ENCODE peak calls at places on chromosomes 11 and 22, in seven cellular contexts. S is iPS DF 6.9; N is adrenal gland; Y is cardiac muscle cell; C is CD8-positive, alpha-beta memory T cell; Z is psoas muscle; P is heart left ventricle. B is an unnamed sample. For H3K4me1, the result is how much of the 10 kb centered on the place peaks cover.

GRCh38 chr11:75664366-75664765 is 4.5 kb downstream of the MAP6 start:
- DNase-seq in N (no peak), C (no peak), Y (no peak), P (no peak), S (no peak), Z (no peak), B (peak)

GRCh38 chr11:12201016-12201985 is 90.9 kb downstream of the MICAL2 start:
- DNase-seq in Z (no peak), S (no peak), C (no peak), N (peak), Y (peak), P (no peak), B (no peak)

GRCh38 chr11:14980854-14981253 is 8.7 kb upstream of the CALCA start:
- DNase-seq in Z (no peak), N (no peak), P (no peak), S (no peak), Y (no peak), C (no peak), B (no peak)

GRCh38 chr11:94132823-94133408 is 4.3 kb downstream of the PANX1 start:
- DNase-seq in C (no peak), S (no peak), N (no peak), Y (no peak), P (no peak), Z (no peak), B (no peak)

GRCh38 chr11:86292912-86293606 is 9.0 kb upstream of the HIKESHI start:
- DNase-seq in C (no peak), Z (no peak), N (peak), S (no peak), Y (no peak), P (no peak), B (no peak)

GRCh38 chr11:105670811-105671210 is 60.9 kb downstream of the GRIA4 start:
- DNase-seq in P (no peak), C (no peak), N (no peak), Y (no peak), S (no peak), Z (no peak), B (no peak)

GRCh38 chr22:46613606-46613997 is 6.6 kb upstream of the GRAMD4 start:
- DNase-seq in N (no peak), S (no peak), C (no peak), Y (no peak), Z (no peak), P (peak), B (no peak)

GRCh38 chr22:19880786-19881569 is 26.3 kb upstream of the GNB1L start:
- DNase-seq in N (peak), P (peak), Y (peak), S (peak), C (no peak), Z (peak), B (peak)

GRCh38 chr11:58318532-58318931 is 40.3 kb downstream of the OR5B17 start:
- DNase-seq in S (no peak), Y (no peak), Z (no peak), N (no peak), C (no peak), P (no peak), B (no peak)

GRCh38 chr22:11629661-11630385 is 3898.2 kb upstream of the OR11H1 start:
- DNase-seq in P (no peak), S (no peak), N (no peak), Z (peak), C (no peak), Y (no peak), B (no peak)

GRCh38 chr11:11010624-11011127 is 152.8 kb upstream of the ZBED5 start:
- DNase-seq in P (no peak), Z (peak), Y (peak), N (peak), C (no peak), S (peak), B (peak)

GRCh38 chr11:35389897-35390462 is 29.4 kb downstream of the SLC1A2 start:
- DNase-seq in N (no peak), S (no peak), C (no peak), Z (no peak), P (no peak), Y (no peak), B (no peak)

GRCh38 chr11:35525501-35526175 is at the start of gene PAMR1:
- DNase-seq in N (peak), S (peak), Z (peak), C (no peak), Y (peak), P (peak), B (peak)

GRCh38 chr22:42316988-42317387 is 46.5 kb upstream of the TCF20 start:
- DNase-seq in Y (no peak), S (no peak), Z (no peak), C (peak), P (no peak), N (no peak), B (peak)

GRCh38 chr11:48103621-48104561 is 112.7 kb upstream of the OR4B1 start:
- DNase-seq in S (no peak), N (no peak), C (no peak), Z (no peak), Y (no peak), P (no peak), B (no peak)

GRCh38 chr22:25485626-25486545 is 78.6 kb upstream of the GRK3 start:
- DNase-seq in Y (no peak), C (no peak), S (no peak), Z (no peak), P (no peak), N (no peak), B (peak)

GRCh38 chr22:19291218-19291579 is 320 bp downstream of the CLTCL1 start:
- DNase-seq in P (peak), S (no peak), Z (peak), C (peak), Y (peak), N (peak), B (peak)

GRCh38 chr11:119759324-119759723 is 30.3 kb upstream of the NECTIN1 start:
- DNase-seq in P (no peak), Y (no peak), N (no peak), C (no peak), S (no peak), Z (peak), B (peak)

GRCh38 chr11:128451651-128452470 is 135.5 kb downstream of the ETS1 start:
- DNase-seq in S (no peak), Z (peak), N (peak), Y (no peak), C (no peak), P (peak), B (peak)

GRCh38 chr11:61639816-61640443 is 40.3 kb upstream of the DAGLA start:
- DNase-seq in Z (no peak), S (no peak), N (no peak), Y (no peak), C (no peak), P (no peak), B (no peak)

GRCh38 chr22:37518509-37519267 is 527 bp downstream of the CARD10 start:
- DNase-seq in C (no peak), Y (peak), Z (no peak), P (no peak), S (no peak), N (no peak), B (no peak)

GRCh38 chr11:30282289-30282631 is 40.6 kb upstream of the ARL14EP start:
- DNase-seq in P (no peak), Y (no peak), Z (no peak), S (no peak), C (peak), N (no peak), B (no peak)

DNA sequence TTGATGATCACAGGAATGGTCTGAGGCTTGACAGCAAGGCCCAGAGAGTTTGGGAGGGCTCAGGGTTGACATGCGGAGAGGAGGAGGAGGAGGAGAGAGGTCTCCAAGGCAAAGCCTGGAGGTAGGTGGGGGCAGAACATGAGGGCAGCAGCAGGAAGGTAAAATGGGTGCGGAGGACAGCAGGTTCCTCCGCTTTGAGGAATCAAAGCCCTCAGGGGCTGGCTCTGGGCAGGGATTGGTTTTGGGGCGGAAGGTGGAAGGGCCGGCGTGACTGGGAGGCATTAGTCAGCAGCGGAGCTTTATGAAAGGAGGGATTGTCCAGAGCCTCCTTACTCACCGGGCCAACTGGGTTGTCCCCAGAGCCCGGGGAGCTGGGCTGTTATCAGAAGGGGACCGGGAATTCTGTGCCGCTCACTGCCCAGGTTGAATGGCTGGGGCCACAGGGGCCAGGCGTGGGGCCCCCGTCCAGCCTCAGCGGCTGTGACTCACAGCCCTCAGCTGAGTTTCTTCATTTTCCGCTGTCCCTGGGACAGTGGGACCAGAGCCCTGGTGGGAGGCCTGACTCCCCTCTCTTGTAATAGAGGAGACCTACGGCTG is 36.2 kb downstream of the LIF start:
- DNase-seq in N (no peak), Z (no peak), P (no peak), S (no peak), C (no peak), Y (no peak), B (peak)
- H3K4me1 ChIP-seq in N (under half), Z (under half), P (under half), S (under half), C (under half), Y (under half), B (half or more)

GRCh38 chr11:77502501-77502900 is 28.6 kb upstream of the PAK1 start:
- DNase-seq in C (no peak), Y (no peak), N (no peak), Z (no peak), P (no peak), S (no peak), B (no peak)
- H3K4me3 ChIP-seq in C (no peak), Y (no peak), N (no peak), Z (no peak), P (no peak), S (no peak), B (no peak)

DNA sequence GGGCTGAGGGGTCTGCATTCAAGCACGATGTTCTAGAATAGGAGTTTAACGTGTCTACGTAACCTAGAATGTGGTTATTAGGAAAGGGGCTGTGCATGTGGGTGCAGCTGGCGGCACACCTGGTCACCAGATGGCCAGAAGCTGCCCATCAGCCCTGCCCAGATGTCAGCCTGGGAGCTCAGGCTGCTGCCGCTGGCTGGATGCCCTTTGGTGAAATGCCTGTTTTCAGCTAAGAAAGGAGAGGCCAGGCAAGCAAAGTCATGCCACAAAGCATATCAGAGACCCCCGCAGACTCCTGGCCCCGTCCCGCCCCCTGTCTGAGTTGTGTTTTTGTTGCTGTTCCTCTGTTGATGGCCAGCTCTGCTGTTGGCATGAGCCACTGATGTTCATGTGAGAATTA is 11.3 kb upstream of the ADORA2A start:
- DNase-seq in C (no peak), Y (no peak), Z (no peak), S (no peak), N (no peak), P (no peak), B (no peak)
- H3K27ac ChIP-seq in C (no peak), Y (no peak), Z (no peak), S (no peak), N (no peak), P (no peak), B (no peak)

DNA sequence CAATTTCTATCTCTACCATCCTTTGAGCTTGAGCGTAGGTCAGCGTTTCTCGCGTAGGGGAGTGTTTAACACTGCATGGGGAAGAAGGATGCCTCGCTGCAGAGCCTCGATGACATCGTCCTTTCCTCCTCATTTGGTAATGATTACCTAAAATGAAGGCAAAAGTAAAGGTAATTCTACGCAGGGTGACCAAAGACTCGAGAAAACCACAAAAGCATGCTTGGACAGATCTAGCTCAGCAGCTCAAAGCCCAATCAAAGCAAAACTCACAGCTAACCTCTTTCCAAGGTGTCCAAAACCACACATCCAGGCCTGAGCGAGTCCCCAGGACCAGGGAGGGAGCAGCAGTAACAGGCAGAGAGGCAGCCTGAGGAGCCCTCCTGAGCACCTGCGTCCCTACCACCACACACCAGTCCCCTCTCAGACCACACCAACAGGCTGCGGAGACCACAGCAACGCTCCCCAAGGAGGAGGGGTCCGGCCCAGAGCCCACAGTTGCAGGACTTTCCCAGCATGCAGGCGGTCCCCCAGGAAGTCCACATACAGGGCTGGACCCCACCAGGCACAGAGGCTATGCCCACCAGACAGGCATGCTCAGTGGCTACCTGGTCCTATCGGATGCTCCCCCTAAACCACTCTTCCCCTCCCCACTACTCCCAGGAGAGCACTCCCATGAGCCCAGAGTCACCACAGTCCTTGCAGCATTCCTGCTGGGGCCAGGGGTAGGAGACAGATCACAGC is 3.3 kb downstream of the BRD1 start:
- DNase-seq in Y (no peak), P (no peak), C (no peak), Z (peak), S (no peak), N (no peak), B (no peak)
- H3K4me1 ChIP-seq in Y (under half), P (under half), C (under half), Z (under half), S (under half), N (under half), B (under half)

DNA sequence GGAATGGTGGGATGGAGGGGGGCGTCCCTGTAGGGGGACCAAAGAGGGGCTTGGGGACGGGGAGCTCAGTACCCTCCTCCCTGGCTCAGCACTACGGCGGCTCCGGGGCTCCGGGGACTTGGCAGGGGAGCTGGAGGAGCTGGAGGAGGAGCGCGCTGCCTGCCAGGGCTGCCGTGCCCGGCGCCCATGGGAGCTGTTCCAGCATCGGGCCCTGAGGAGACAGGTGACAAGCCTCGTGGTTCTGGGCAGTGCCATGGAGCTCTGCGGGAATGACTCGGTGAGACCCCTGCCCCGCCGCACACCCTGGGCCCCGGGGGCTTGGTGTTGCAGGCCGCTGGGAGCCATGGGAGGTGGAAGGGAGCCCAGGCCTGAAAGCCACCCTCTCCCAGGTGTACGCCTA is 11.8 kb upstream of the MIF start:
- DNase-seq in P (no peak), S (no peak), Z (no peak), N (no peak), Y (no peak), C (no peak), B (no peak)
- H3K4me3 ChIP-seq in P (no peak), S (no peak), Z (no peak), N (no peak), Y (no peak), C (no peak), B (no peak)

DNA sequence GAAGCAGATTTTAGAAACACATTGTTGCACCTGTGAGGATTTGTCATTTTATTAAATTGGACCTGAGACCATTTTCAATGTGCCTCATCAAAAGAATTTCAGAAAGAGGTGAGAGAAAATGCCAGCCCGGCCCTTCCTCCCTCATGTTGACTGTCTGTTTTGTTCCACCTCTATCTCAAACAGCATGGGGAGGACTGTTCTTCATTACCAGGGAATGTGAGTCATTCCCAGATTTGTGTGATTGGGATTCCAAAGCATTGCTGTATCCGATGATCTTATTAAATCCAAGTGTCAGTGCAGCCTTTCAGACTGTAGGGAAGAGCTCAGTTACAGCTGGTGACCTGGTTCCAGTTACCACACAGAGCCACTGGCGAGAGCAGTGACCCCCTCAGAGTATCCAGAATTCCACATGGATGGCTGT is 20.7 kb downstream of the KREMEN1 start:
- DNase-seq in Z (peak), C (no peak), Y (no peak), S (no peak), P (no peak), N (no peak), B (peak)
- H3K27ac ChIP-seq in Z (peak), C (no peak), Y (no peak), S (no peak), P (peak), N (no peak), B (peak)

DNA sequence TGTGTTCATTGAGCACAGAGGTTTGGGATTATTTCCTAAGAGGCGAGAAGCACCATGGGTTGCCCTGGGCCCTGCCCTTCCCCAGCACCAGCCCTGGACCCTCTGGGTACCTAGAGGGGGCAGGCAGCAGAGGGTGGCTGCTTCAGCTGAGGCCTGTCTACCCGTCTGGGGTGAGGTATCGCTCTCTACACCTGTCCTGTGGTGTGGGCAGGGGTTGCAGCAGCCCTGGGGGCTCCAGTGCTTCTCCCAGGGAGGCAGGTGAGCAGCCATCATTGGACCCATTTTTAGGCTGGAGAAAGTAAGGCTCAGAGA is 15.6 kb downstream of the PRDM11 start:
- DNase-seq in Z (no peak), P (no peak), N (no peak), S (no peak), Y (no peak), C (no peak), B (no peak)
- H3K4me1 ChIP-seq in Z (half or more), P (under half), N (under half), S (under half), Y (under half), C (under half), B (under half)

GRCh38 chr11:70141490-70142014 is 61.5 kb upstream of the FADD start:
- DNase-seq in S (no peak), Z (no peak), C (no peak), N (no peak), P (no peak), Y (peak), B (peak)
- H3K4me3 ChIP-seq in S (no peak), Z (no peak), C (no peak), N (no peak), P (no peak), Y (no peak), B (no peak)

GRCh38 chr11:3942956-3943497 is 87.6 kb downstream of the STIM1 start:
- DNase-seq in S (no peak), Y (no peak), C (no peak), Z (no peak), N (no peak), P (no peak), B (no peak)
- H3K27ac ChIP-seq in S (no peak), Y (no peak), C (no peak), Z (peak), N (no peak), P (no peak), B (no peak)